ENCODE peak calls at places on chromosomes 1 and 21, in eight cellular contexts. Z is A673; O is AG09309; K is astrocyte of the spinal cord; J is effector memory CD4-positive, alpha-beta T cell; F is naive thymus-derived CD4-positive, alpha-beta T cell; B is HFF-Myc; C is dorsolateral prefrontal cortex. S is an unnamed sample.

GRCh38 chr1:210438928-210439841 is 110.5 kb downstream of the HHAT start:
- DNase-seq in Z (peak; percentile 93), O (peak; percentile 97), K (peak; percentile 97), J (no peak), F (no peak), B (peak; percentile 83), C (no peak), S (no peak)

GRCh38 chr1:198241553-198241952 is 84.8 kb downstream of the NEK7 start:
- DNase-seq in Z (no peak), O (no peak), K (no peak), J (no peak), F (no peak), B (no peak), C (no peak), S (no peak)

GRCh38 chr1:109641341-109641740 is 14.6 kb upstream of the GSTM4 start:
- DNase-seq in Z (no peak), O (no peak), K (no peak), J (no peak), F (no peak), B (no peak), C (peak; percentile 16), S (no peak)

GRCh38 chr1:238199325-238199724 is 308.6 kb upstream of the ZP4 start:
- DNase-seq in Z (no peak), O (no peak), K (no peak), J (no peak), F (no peak), B (no peak), C (no peak), S (no peak)

GRCh38 chr1:239810071-239810481 is 281.6 kb upstream of the FMN2 start:
- DNase-seq in Z (peak; percentile 52), O (no peak), K (peak; percentile 36), J (no peak), F (no peak), B (no peak), C (no peak), S (no peak)

GRCh38 chr1:174740248-174740990 is 259.3 kb upstream of the CACYBP start:
- DNase-seq in Z (no peak), O (no peak), K (no peak), J (no peak), F (no peak), B (no peak), C (no peak), S (no peak)

GRCh38 chr1:200512191-200512590 is 102.4 kb upstream of the ZNF281 start:
- DNase-seq in Z (no peak), O (peak; percentile 21), K (peak; percentile 82), J (no peak), F (no peak), B (peak; percentile 16), C (no peak), S (no peak)

GRCh38 chr21:44448651-44449131 is 6.6 kb upstream of the LRRC3 start:
- DNase-seq in Z (no peak), O (no peak), K (no peak), J (no peak), F (no peak), B (no peak), C (peak; percentile 27), S (no peak)

GRCh38 chr1:37472281-37472680 is 2.1 kb upstream of the ZC3H12A start:
- DNase-seq in Z (peak; percentile 29), O (no peak), K (no peak), J (no peak), F (no peak), B (no peak), C (peak; percentile 40), S (no peak)

GRCh38 chr1:44970317-44970716 is 16.1 kb downstream of the EIF2B3 start:
- DNase-seq in Z (no peak), O (peak; percentile 64), K (peak; percentile 71), J (no peak), F (no peak), B (peak; percentile 33), C (no peak), S (no peak)

GRCh38 chr1:185244015-185244747 is 72.9 kb downstream of the IVNS1ABP start:
- DNase-seq in Z (no peak), O (peak; percentile 21), K (peak; percentile 84), J (no peak), F (no peak), B (peak; percentile 14), C (no peak), S (no peak)

GRCh38 chr1:90434460-90434859 is 282.6 kb downstream of the BARHL2 start:
- DNase-seq in Z (peak; percentile 70), O (no peak), K (no peak), J (no peak), F (no peak), B (no peak), C (no peak), S (no peak)

GRCh38 chr1:226888816-226889215 is 18.4 kb downstream of the PSEN2 start:
- DNase-seq in Z (no peak), O (no peak), K (no peak), J (no peak), F (no peak), B (no peak), C (no peak), S (no peak)

GRCh38 chr1:211705439-211706205 is 30.2 kb upstream of the NEK2 start:
- DNase-seq in Z (no peak), O (no peak), K (no peak), J (no peak), F (no peak), B (no peak), C (no peak), S (no peak)

GRCh38 chr21:31347435-31348032 is 3.5 kb upstream of the TIAM1 start:
- DNase-seq in Z (peak; percentile 41), O (no peak), K (peak; percentile 50), J (no peak), F (no peak), B (no peak), C (no peak), S (no peak)

GRCh38 chr1:6991271-6991670 is 206.0 kb downstream of the CAMTA1 start:
- DNase-seq in Z (no peak), O (no peak), K (peak; percentile 73), J (no peak), F (no peak), B (peak; percentile 71), C (no peak), S (no peak)

DNA sequence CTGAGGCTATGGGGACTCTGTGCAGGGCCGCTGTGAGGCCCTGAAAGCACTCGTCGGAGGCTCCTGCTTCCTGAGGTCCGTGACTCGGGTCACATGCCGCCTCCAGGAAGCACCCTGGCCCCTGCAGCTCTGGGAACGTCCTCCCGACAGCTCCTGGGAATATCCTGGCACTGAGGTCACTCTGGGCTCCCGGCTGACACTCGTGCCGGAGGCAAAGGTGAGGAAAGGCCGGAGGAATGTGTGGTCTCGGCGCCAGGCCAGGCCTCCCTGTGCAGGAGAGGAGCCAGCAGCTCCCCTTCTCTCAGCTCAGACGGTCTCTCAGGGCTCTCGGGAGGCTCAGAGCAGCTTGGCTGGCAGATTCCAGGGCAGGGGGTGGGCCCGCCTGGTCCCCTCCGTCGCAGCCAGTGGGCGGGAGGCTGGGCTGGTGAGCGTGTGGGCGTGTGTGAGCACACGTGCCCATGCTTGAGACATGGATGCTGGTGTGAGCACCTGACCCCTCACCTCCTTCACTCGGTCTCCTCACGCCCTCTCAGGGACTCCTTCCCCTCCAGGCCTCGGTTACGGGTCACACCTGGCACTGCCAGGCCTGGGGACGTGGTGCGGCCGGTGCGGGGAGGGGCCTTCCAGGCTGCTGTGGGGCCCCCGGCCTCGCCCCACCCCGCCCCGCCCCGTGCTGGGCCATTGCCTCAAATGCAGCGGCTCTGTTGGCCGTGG is 5.5 kb upstream of the RNF223 start:
- DNase-seq in Z (peak; percentile 88), O (peak; percentile 40), K (peak; percentile 70), J (no peak), F (no peak), B (peak; percentile 61), C (peak; percentile 43), S (no peak)
- H3K4me3 ChIP-seq in Z (peak overlapping the region; percentile 35), O (peak overlapping the region; percentile 18), K (no peak overlapping the region), J (peak overlapping the region; percentile 37), F (peak overlapping the region; percentile 30), B (peak overlapping the region; percentile 17), C (peak overlapping the region; percentile 28), S (no peak overlapping the region)

GRCh38 chr1:39673215-39673614 is 1.3 kb upstream of the NT5C1A start:
- DNase-seq in Z (no peak), O (no peak), K (no peak), J (no peak), F (no peak), B (no peak), C (no peak), S (no peak)

GRCh38 chr1:39670689-39671088 is 1.2 kb downstream of the NT5C1A start:
- DNase-seq in Z (no peak), O (no peak), K (no peak), J (no peak), F (no peak), B (no peak), C (no peak), S (no peak)

GRCh38 chr1:39672551-39672947 is 642 bp upstream of the NT5C1A start:
- DNase-seq in Z (no peak), O (no peak), K (no peak), J (peak; percentile 28), F (no peak), B (no peak), C (peak; percentile 43), S (peak; percentile 36)

GRCh38 chr1:39671793-39672550 is at the start of gene NT5C1A:
- DNase-seq in Z (no peak), O (no peak), K (no peak), J (no peak), F (no peak), B (no peak), C (peak; percentile 63), S (peak; percentile 31)

GRCh38 chr1:39671433-39671792 is 494 bp downstream of the NT5C1A start:
- DNase-seq in Z (no peak), O (no peak), K (no peak), J (no peak), F (no peak), B (no peak), C (peak; percentile 69), S (no peak)
- H3K4me3 ChIP-seq in Z (peak overlapping the region; percentile 43), O (peak overlapping the region; percentile 26), K (no peak overlapping the region), J (peak overlapping the region; percentile 61), F (peak overlapping the region; percentile 47), B (no peak overlapping the region), C (peak overlapping the region; percentile 68), S (no peak overlapping the region)

DNA sequence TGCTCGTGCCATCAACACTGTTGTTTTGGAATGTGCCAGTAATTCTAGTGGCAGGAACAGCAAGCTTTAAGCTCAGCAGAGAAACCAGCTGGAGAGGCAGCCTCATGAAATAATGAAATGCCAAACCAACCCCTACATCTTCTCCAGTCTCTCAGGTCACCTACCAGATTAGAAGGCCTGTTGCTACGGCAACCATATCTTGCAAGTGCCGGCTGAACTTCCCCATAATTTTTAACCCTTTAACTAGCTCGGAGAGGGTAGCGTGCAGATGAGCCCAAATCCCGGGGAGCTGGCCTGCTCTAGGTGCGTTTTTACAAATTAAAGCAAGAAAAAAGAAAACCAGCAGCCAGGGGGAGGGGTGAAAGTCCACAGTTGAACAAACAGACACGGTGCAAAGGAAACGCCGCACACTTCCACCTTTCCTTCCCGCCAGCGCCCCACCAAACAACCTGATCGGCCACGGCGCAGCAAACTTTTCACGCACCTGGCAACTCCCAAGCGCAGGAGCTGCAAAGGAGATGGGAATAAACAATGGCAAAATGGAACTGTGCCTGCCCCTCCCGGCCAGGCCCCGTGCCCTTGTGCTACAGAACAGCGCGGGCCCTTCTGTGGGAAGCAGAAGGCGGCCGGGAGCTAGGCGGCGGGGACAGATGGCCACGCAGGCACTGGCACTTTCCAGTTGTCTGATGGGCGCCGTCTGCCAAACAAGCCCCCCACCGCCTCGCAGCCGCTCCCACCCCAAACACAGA is 50.1 kb downstream of the SSBP3 start:
- DNase-seq in Z (peak; percentile 3), O (no peak), K (no peak), J (no peak), F (peak; percentile 22), B (no peak), C (no peak), S (no peak)
- H3K4me3 ChIP-seq in Z (no peak overlapping the region), O (no peak overlapping the region), K (no peak overlapping the region), J (peak overlapping the region; percentile 48), F (peak overlapping the region; percentile 56), B (no peak overlapping the region), C (peak overlapping the region; percentile 29), S (no peak overlapping the region)

GRCh38 chr1:36150296-36151132 is 1.2 kb upstream of the TRAPPC3 start:
- DNase-seq in Z (peak; percentile 92), O (peak; percentile 81), K (peak; percentile 97), J (peak; percentile 69), F (peak; percentile 32), B (peak; percentile 81), C (peak; percentile 84), S (peak; percentile 85)
- H3K4me3 ChIP-seq in Z (peak overlapping the region; percentile 62), O (peak overlapping the region; percentile 22), K (no peak overlapping the region), J (peak overlapping the region; percentile 10), F (peak overlapping the region; percentile 57), B (peak overlapping the region; percentile 26), C (peak overlapping the region; percentile 16), S (peak overlapping the region; percentile 27)

S was measured in CD4-positive, alpha-beta memory T cell.